ENCODE peak calls at places on chromosomes 6 and 20, in five cellular contexts. X, S, T, W and K are unnamed samples.
A peak's percentile ranks its signal among the peaks of the same experiment; 100 is the strongest.

GRCh38 chr20:32370897-32371296 is 12.8 kb downstream of the ASXL1 start:
- DNase-seq in X (no peak), S (no peak), T (no peak), W (no peak), K (no peak)

GRCh38 chr20:49851991-49852390 is 39.4 kb downstream of the SLC9A8 start:
- DNase-seq in X (no peak), S (peak; percentile 20), T (no peak), W (no peak), K (peak; percentile 67)

GRCh38 chr6:157982297-157982579 is 575 bp downstream of the SYNJ2 start:
- DNase-seq in X (no peak), S (peak; percentile 35), T (peak; percentile 42), W (no peak), K (no peak)

GRCh38 chr6:108748063-108748462 is 100.2 kb upstream of the ARMC2 start:
- DNase-seq in X (no peak), S (no peak), T (peak; percentile 48), W (no peak), K (no peak)

GRCh38 chr6:138571174-138571573 is 71.9 kb upstream of the NHSL1 start:
- DNase-seq in X (no peak), S (no peak), T (peak; percentile 42), W (no peak), K (no peak)

GRCh38 chr6:170088349-170088951 is 202.4 kb downstream of the DLL1 start:
- DNase-seq in X (no peak), S (no peak), T (no peak), W (peak; percentile 13), K (peak; percentile 55)

GRCh38 chr6:105785412-105785811 is 300.7 kb upstream of the PRDM1 start:
- DNase-seq in X (no peak), S (no peak), T (no peak), W (no peak), K (no peak)

GRCh38 chr6:163147988-163148387 is 266.5 kb upstream of the QKI start:
- DNase-seq in X (no peak), S (no peak), T (no peak), W (no peak), K (no peak)

GRCh38 chr6:35038076-35038475 is 103.1 kb downstream of the TCP11 start:
- DNase-seq in X (no peak), S (no peak), T (no peak), W (no peak), K (no peak)

GRCh38 chr6:35042451-35042850 is 98.7 kb downstream of the TCP11 start:
- DNase-seq in X (no peak), S (no peak), T (no peak), W (no peak), K (no peak)

GRCh38 chr6:9224539-9224938 is 789.2 kb upstream of the SLC35B3 start:
- DNase-seq in X (no peak), S (no peak), T (no peak), W (no peak), K (no peak)

GRCh38 chr6:111765681-111766523 is 107.3 kb downstream of the FYN start:
- DNase-seq in X (no peak), S (no peak), T (peak; percentile 34), W (no peak), K (no peak)

GRCh38 chr6:157019733-157020132 is 242.6 kb downstream of the ARID1B start:
- DNase-seq in X (no peak), S (no peak), T (peak; percentile 56), W (no peak), K (no peak)

GRCh38 chr6:150237626-150238025 is 94.8 kb downstream of the PPP1R14C start:
- DNase-seq in X (no peak), S (no peak), T (no peak), W (no peak), K (no peak)

GRCh38 chr20:63974402-63975200 is 4.8 kb downstream of the SAMD10 start:
- DNase-seq in X (no peak), S (peak; percentile 22), T (peak; percentile 62), W (peak; percentile 12), K (no peak)

GRCh38 chr20:43942661-43943285 is 28.1 kb downstream of the TOX2 start:
- DNase-seq in X (no peak), S (no peak), T (peak; percentile 80), W (no peak), K (no peak)

GRCh38 chr6:127415096-127415495 is 44.1 kb downstream of the KIAA0408 start:
- DNase-seq in X (no peak), S (no peak), T (no peak), W (no peak), K (no peak)

GRCh38 chr6:129500958-129501381 is 209.0 kb downstream of the ARHGAP18 start:
- DNase-seq in X (no peak), S (no peak), T (no peak), W (no peak), K (no peak)

GRCh38 chr6:35665573-35665972 is 23.1 kb downstream of the FKBP5 start:
- DNase-seq in X (no peak), S (no peak), T (no peak), W (no peak), K (no peak)

GRCh38 chr6:77657365-77657764 is 4.5 kb downstream of the MEI4 start:
- DNase-seq in X (no peak), S (no peak), T (no peak), W (no peak), K (no peak)

GRCh38 chr6:168278904-168279303 is 40.7 kb downstream of the DACT2 start:
- DNase-seq in X (no peak), S (no peak), T (no peak), W (no peak), K (no peak)

GRCh38 chr6:144263786-144264185 is 21.3 kb upstream of the UTRN start:
- DNase-seq in X (no peak), S (no peak), T (no peak), W (no peak), K (no peak)

GRCh38 chr6:18585032-18585573 is 198.0 kb downstream of the RNF144B start:
- DNase-seq in X (peak; percentile 22), S (peak; percentile 18), T (peak; percentile 66), W (no peak), K (no peak)

GRCh38 chr6:12103158-12103557 is 91.0 kb downstream of the HIVEP1 start:
- DNase-seq in X (no peak), S (no peak), T (no peak), W (no peak), K (no peak)

GRCh38 chr6:136762022-136762975 is 30.0 kb downstream of the MAP3K5 start:
- DNase-seq in X (no peak), S (peak; percentile 35), T (no peak), W (no peak), K (no peak)

GRCh38 chr6:136763255-136763654 is 29.0 kb downstream of the MAP3K5 start:
- DNase-seq in X (no peak), S (no peak), T (no peak), W (no peak), K (no peak)

GRCh38 chr6:136763716-136764521 is 28.4 kb downstream of the MAP3K5 start:
- DNase-seq in X (no peak), S (no peak), T (no peak), W (no peak), K (no peak)

GRCh38 chr6:136766274-136766673 is 26.0 kb downstream of the MAP3K5 start:
- DNase-seq in X (no peak), S (no peak), T (no peak), W (no peak), K (no peak)

DNA sequence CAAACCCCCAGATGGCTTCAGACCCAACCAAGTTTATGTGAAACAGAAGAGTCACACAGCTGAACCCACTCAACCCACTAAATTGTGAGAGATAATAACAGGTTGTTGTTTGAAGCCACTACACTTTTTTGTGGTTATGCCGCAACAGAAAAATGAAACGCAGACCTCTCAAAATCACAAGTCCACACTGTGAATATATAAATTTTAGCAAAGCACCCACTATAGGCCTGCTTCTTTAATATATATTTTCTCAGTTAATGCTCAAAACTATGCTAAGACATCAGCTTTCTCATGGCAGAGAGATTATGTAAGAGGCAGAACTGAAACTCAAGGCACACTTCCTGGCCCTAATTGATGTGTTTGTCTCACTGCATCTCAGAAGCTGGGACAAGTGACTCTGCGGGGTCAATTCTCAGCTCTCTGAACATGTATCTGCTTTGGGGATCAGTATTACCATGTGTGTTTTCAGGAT is 27.7 kb downstream of the MAP3K5 start:
- DNase-seq in X (no peak), S (no peak), T (no peak), W (no peak), K (no peak)
- H3K4me1 ChIP-seq in X (peaks cover 71% of the 10 kb centered on the region), S (peaks cover 45% of the 10 kb centered on the region), T (peaks cover 12% of the 10 kb centered on the region), W (peaks cover 79% of the 10 kb centered on the region), K (no peaks in the 10 kb centered on the region)

GRCh38 chr6:82362144-82362543 is 1.5 kb upstream of the TPBG start:
- DNase-seq in X (no peak), S (no peak), T (no peak), W (no peak), K (no peak)

GRCh38 chr6:82365011-82365751 is 1.6 kb downstream of the TPBG start:
- DNase-seq in X (no peak), S (no peak), T (peak; percentile 27), W (no peak), K (no peak)

GRCh38 chr6:82362868-82363267 is 749 bp upstream of the TPBG start:
- DNase-seq in X (no peak), S (peak; percentile 10), T (peak; percentile 85), W (no peak), K (no peak)

GRCh38 chr6:82364087-82365010 is 732 bp downstream of the TPBG start:
- DNase-seq in X (peak; percentile 3), S (peak; percentile 50), T (peak; percentile 64), W (peak; percentile 58), K (peak; percentile 64)

GRCh38 chr6:82363368-82364086 is at the start of gene TPBG:
- DNase-seq in X (no peak), S (peak; percentile 44), T (peak; percentile 56), W (peak; percentile 42), K (no peak)
- H3K4me3 ChIP-seq in X (peak within 1 kb of the TSS; percentile 77), S (peak within 1 kb of the TSS; percentile 67), T (peak within 1 kb of the TSS; percentile 71), W (peak within 1 kb of the TSS; percentile 76), K (peak within 1 kb of the TSS; percentile 58)

DNA sequence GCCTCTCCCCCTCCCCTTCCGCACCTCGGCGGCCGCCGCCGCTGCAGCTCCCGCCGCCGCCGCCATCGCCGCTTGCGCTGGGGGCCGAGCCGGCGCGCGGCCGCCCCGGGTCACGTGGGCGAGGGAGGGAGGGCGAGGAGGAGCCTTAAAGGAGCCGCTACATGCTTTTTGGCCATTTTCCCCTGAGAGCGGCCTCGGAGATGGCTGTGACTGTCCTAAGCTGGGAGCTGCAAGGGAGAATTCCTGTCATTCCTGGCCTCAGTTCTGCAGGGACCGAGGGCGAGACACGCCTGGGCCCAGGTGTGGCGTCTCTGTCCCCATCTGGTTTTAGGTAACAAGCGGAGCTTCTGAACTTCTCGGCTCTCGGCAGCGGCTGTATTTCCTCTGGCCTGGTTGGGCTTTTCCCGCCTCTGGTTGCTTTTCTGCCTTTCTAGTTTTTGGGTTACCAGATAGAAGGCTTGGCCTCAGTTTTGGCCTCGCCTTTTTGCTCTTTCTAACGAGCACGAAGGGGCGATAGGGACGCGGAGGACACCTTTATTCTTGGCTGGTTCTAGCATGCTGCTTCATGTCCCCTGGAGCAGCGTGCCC is at the start of gene EHMT2:
- DNase-seq in X (peak; percentile 36), S (peak; percentile 85), T (peak; percentile 72), W (peak; percentile 84), K (peak; percentile 79)
- TF ChIP-seq CTCF in X (no peak), S (no peak), T (no peak), W (peak; percentile 24), K (no peak)

GRCh38 chr20:57255183-57255582 is 11.3 kb downstream of the BMP7 start:
- DNase-seq in X (no peak), S (no peak), T (no peak), W (no peak), K (no peak)
- H3K4me1 ChIP-seq in X (no peaks in the 10 kb centered on the region), S (no peaks in the 10 kb centered on the region), T (no peaks in the 10 kb centered on the region), W (peaks cover 33% of the 10 kb centered on the region), K (peaks cover 6% of the 10 kb centered on the region)